ENCODE peak calls at places on chromosome 9, in five cellular contexts. Y is effector CD4-positive, alpha-beta T cell; F is fibroblast of pulmonary artery; M is astrocyte of the cerebellum; T is stomach. D is an unnamed sample.

GRCh38 chr9:107422189-107422802 is 67.3 kb downstream of the KLF4 start:
- DNase-seq in Y (no peak), F (peak; percentile 75), M (no peak), T (peak; percentile 79), D (peak; percentile 46)

GRCh38 chr9:93910598-93910997 is 44.6 kb downstream of the BARX1 start:
- DNase-seq in Y (no peak), F (no peak), M (no peak), T (no peak), D (no peak)

GRCh38 chr9:107932036-107932435 is 442.5 kb upstream of the KLF4 start:
- DNase-seq in Y (no peak), F (peak; percentile 19), M (peak; percentile 6), T (no peak), D (no peak)

GRCh38 chr9:31597977-31598376 is 786.5 kb upstream of the ACO1 start:
- DNase-seq in Y (no peak), F (no peak), M (peak; percentile 12), T (no peak), D (no peak)

GRCh38 chr9:129326061-129327005 is 148.3 kb upstream of the IER5L start:
- DNase-seq in Y (no peak), F (no peak), M (no peak), T (no peak), D (no peak)

GRCh38 chr9:36939655-36940578 is 94.2 kb downstream of the PAX5 start:
- DNase-seq in Y (no peak), F (no peak), M (no peak), T (no peak), D (no peak)

GRCh38 chr9:133421615-133422542 is at the start of gene ADAMTS13:
- DNase-seq in Y (no peak), F (no peak), M (no peak), T (no peak), D (no peak)

GRCh38 chr9:129939426-129939825 is 103.6 kb downstream of the FNBP1 start:
- DNase-seq in Y (no peak), F (no peak), M (peak; percentile 64), T (no peak), D (no peak)

GRCh38 chr9:137482094-137482781 is 23.1 kb upstream of the NSMF start:
- DNase-seq in Y (no peak), F (peak; percentile 81), M (peak; percentile 81), T (peak; percentile 44), D (no peak)

GRCh38 chr9:133686642-133687575 is 50.7 kb downstream of the DBH start:
- DNase-seq in Y (no peak), F (no peak), M (no peak), T (no peak), D (no peak)

GRCh38 chr9:32989651-32990050 is 11.8 kb downstream of the APTX start:
- DNase-seq in Y (no peak), F (no peak), M (no peak), T (no peak), D (no peak)

GRCh38 chr9:1366300-1366699 is 316.1 kb downstream of the DMRT2 start:
- DNase-seq in Y (no peak), F (no peak), M (no peak), T (no peak), D (no peak)

GRCh38 chr9:114112778-114113585 is 13.9 kb upstream of the KIF12 start:
- DNase-seq in Y (no peak), F (peak; percentile 61), M (no peak), T (peak; percentile 73), D (no peak)

GRCh38 chr9:135960328-135961276 is 571 bp downstream of the UBAC1 start:
- DNase-seq in Y (no peak), F (no peak), M (no peak), T (peak; percentile 35), D (no peak)